ENCODE peak calls at places on chromosomes 16 and 17, in four cellular contexts. M is GM12878, Y is HepG2, S is H1. E is an unnamed sample.

GRCh38 chr16:15518412-15519351 is 84.3 kb downstream of the BMERB1 start:
- DNase-seq in S (no peak), M (no peak), Y (no peak), E (no peak)

GRCh38 chr17:43018008-43018853 is 4.0 kb downstream of the VAT1 start:
- DNase-seq in M (no peak), Y (no peak), S (no peak), E (peak)

GRCh38 chr17:81513669-81514484 is 1.3 kb upstream of the ACTG1 start:
- DNase-seq in M (no peak), S (no peak), Y (peak), E (no peak)

GRCh38 chr17:61097786-61098185 is 301.9 kb upstream of the TBX2 start:
- DNase-seq in Y (no peak), S (no peak), M (no peak), E (no peak)

GRCh38 chr16:19840524-19841110 is 44.0 kb downstream of the GPRC5B start:
- DNase-seq in S (no peak), Y (no peak), M (no peak), E (no peak)

GRCh38 chr17:21452377-21453143 is 76.4 kb downstream of the KCNJ12 start:
- DNase-seq in Y (peak), S (peak), M (no peak), E (no peak)

GRCh38 chr16:4378202-4378666 is 6.6 kb downstream of the VASN start:
- DNase-seq in Y (no peak), M (no peak), S (no peak), E (no peak)

GRCh38 chr16:54059319-54059718 is 227.3 kb downstream of the IRX3 start:
- DNase-seq in M (no peak), S (no peak), Y (no peak), E (peak)

GRCh38 chr17:68344701-68345136 is 53.4 kb downstream of the ARSG start:
- DNase-seq in S (no peak), Y (no peak), M (no peak), E (no peak)

GRCh38 chr16:20868890-20869289 is 31.3 kb downstream of the DCUN1D3 start:
- DNase-seq in M (no peak), Y (peak), S (no peak), E (peak)

GRCh38 chr16:22123759-22124490 is 31.6 kb downstream of the VWA3A start:
- DNase-seq in S (no peak), M (no peak), Y (no peak), E (no peak)

GRCh38 chr16:9047689-9048301 is 43.6 kb upstream of the HAPSTR1 start:
- DNase-seq in M (peak), S (peak), Y (peak), E (no peak)

GRCh38 chr17:74960739-74961342 is 11.7 kb downstream of the HID1 start:
- DNase-seq in S (peak), Y (peak), M (no peak), E (no peak)
- H2AFZ ChIP-seq in S (no peak), Y (no peak), M (no peak), E (no peak)

DNA sequence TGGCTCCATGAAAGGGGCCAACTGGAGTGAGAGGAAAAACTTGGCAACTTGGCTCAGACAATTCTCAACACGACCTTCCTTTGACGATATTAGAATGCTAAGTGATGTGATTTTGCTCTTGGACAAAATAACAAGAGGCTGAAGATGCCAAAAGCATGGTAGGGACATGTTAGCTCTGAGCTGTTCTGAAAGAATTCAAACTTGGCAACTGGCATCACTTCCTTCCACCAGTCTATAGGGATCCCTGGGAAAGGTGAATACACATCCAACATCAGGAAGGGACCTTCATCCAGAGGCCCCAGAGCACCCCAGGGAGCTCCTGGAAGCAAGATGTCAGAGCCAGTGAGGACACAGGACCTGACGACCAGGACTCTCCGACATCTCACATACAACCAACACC is 4.3 kb downstream of the KRT37 start:
- DNase-seq in M (no peak), S (no peak), Y (no peak), E (no peak)
- TF ChIP-seq TCF12 in M (no peak), S (no peak), Y (no peak), E (peak)

DNA sequence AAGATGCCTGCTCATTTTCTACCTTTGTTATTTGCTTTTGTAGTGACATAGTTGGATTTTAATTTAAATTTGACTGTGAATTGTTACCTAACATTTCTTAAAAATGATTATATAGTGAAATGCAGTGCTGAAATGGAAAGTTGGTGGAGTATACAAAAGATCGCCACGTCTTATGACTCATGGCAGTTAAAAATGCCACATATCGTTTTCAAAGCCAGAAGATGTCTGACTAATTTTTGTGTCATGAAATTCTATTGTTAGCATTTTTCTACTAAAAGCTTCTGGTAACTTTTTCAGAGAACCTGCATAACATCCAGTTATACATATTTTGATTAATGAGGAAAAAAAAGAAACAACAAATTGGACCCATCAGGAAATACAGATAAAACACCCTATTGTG is 20.6 kb downstream of the MAP2K4 start:
- DNase-seq in M (no peak), S (no peak), Y (no peak), E (no peak)
- TF ChIP-seq GABPA in M (no peak), S (no peak), Y (no peak), E (no peak)

GRCh38 chr17:7620835-7621234 is 6.1 kb upstream of the FXR2 start:
- DNase-seq in M (no peak), S (no peak), Y (no peak), E (no peak)
- H2AFZ ChIP-seq in M (no peak), S (no peak), Y (no peak), E (no peak)

DNA sequence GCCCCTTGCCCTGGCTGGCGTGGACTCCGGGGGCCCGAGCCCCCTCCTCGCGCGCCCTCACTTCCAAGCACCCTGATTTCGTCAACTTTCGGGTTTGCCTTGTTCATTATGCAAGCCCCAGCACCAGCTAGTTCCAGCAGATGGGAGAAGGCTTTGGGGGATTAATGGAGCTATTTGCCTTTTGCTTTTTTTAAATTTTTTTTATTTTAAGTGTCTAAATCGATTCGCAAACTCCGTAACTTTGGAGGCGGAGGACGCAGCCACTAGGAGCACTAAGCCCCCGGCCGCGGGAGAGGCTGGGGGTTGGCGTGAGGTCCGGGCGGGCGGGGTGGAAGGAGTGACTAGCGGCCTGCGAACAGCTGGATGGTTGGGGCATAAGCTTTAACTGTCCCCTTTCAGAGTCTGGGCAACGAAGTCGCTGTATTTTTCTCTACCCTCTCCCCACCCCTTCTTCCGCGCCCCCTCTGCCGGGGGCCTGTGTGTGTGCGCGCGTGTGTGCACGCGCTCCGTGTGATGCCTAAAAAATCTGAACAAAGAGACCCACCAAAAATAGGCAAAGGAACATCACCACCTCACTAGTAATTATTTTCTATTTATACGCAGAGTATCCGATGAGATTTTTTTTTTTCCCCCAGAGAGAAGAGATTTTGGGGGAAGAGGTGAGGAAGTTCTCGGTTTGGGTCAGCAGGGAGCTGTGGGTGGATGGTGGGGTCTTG is 2.1 kb downstream of the SHISA9 start:
- DNase-seq in M (no peak), S (no peak), Y (no peak), E (peak)
- TF ChIP-seq TCF12 in M (no peak), S (no peak), Y (no peak), E (no peak)

GRCh38 chr17:4648741-4649140 is 7.3 kb upstream of the ALOX15 start:
- DNase-seq in Y (peak), S (no peak), M (no peak), E (no peak)
- TF ChIP-seq GABPA in Y (no peak), S (no peak), M (no peak), E (no peak)

DNA sequence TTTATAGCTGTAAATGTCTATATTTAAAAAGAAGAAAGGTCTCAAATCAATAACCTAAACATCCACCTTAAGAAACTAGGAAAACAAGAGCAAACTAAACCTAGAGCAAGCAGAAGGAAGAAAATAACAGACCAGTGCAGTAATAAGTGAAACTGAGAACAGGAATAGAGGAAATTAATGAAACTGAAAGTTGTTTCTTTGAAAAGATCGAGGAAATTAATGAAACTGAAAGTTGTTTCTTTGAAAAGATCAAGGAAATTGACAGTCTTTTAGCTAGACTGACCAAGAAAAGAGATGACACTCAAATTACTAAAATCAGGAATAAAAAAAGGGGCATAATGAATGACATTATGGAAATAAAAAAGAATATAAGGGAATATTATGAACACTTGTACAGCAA is 46.4 kb downstream of the SLFN5 start:
- DNase-seq in M (no peak), Y (no peak), S (no peak), E (no peak)
- H2AFZ ChIP-seq in M (no peak), Y (no peak), S (no peak), E (no peak)

DNA sequence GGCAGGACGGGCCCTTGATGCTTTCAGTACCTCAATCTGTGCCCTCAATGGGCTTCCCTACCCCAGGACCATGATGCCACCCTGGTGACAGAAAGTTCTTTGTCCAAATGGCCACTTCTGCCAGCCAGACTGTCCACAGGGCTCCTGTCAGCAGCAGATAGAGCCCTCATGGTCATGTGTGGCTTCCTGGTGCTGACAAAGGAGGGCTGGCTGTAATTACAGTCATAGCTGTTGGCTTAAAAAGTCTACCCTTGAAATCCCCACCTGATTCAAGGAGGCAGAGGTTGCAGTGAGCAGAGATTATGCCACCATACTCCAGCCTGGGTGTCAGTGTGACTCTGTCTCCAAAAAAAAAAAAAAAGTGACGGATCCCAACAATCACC is 3.3 kb downstream of the TRPV2 start:
- DNase-seq in M (no peak), S (no peak), Y (no peak), E (no peak)
- TF ChIP-seq TCF12 in M (no peak), S (no peak), Y (no peak), E (no peak)

GRCh38 chr17:38507921-38508569 is 79.8 kb downstream of the ARHGAP23 start:
- DNase-seq in Y (peak), M (no peak), S (no peak), E (no peak)

GRCh38 chr17:38509008-38509771 is 80.9 kb downstream of the ARHGAP23 start:
- DNase-seq in S (peak), M (no peak), Y (peak), E (peak)

GRCh38 chr17:38509772-38510423 is 81.6 kb downstream of the ARHGAP23 start:
- DNase-seq in S (no peak), M (no peak), Y (no peak), E (no peak)

GRCh38 chr17:38507436-38507835 is 79.2 kb downstream of the ARHGAP23 start:
- DNase-seq in S (no peak), Y (no peak), M (no peak), E (no peak)

GRCh38 chr17:38508570-38508950 is 80.3 kb downstream of the ARHGAP23 start:
- DNase-seq in S (no peak), Y (no peak), M (no peak), E (no peak)
- TF ChIP-seq GABPA in S (no peak), Y (no peak), M (no peak), E (no peak)

DNA sequence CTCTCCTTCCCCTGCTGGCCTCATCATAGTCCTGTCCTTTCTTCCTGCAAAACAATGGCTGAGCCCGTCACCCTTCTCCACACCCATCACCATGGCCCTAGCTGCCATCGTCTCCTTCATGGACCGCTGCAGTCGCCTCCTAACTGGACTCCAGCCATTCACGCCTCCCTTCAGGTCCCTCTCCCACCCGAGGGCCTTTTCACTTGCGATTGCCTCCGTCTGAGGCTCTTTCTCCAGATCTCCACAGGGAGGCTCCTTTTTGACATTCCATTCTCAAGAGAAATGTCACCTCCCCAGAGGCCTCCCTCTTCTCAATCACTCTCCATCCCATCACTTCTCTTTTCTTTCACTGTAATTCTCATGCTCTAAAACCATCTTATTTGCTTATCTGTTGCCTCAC is 23.5 kb downstream of the GSG1L start:
- DNase-seq in Y (no peak), S (no peak), M (no peak), E (no peak)
- H2AFZ ChIP-seq in Y (no peak), S (no peak), M (no peak), E (no peak)

E was measured in SK-N-SH.